ENCODE peak calls at places on chromosomes 13 and 19, in ten cellular contexts. One of them, this sample, is unnamed.

GRCh38 chr19:55350620-55351315 is 3.8 kb downstream of the COX6B2 start:
- DNase-seq in astrocyte of the spinal cord: no peak
- DNase-seq in WTC11: no peak
- DNase-seq in MM.1S: no peak
- DNase-seq in HFF-Myc: no peak
- DNase-seq in CD8-positive, alpha-beta T cell: no peak
- DNase-seq in neural crest cell: no peak
- DNase-seq in AG04450: no peak
- DNase-seq in mesothelial cell of epicardium: no peak
- DNase-seq in Calu3: no peak
- DNase-seq in this sample: no peak

GRCh38 chr19:35056513-35057063 is 15.1 kb downstream of the HPN start:
- DNase-seq in AG04450: no peak
- DNase-seq in mesothelial cell of epicardium: no peak
- DNase-seq in WTC11: no peak
- DNase-seq in neural crest cell: no peak
- DNase-seq in CD8-positive, alpha-beta T cell: no peak
- DNase-seq in MM.1S: no peak
- DNase-seq in HFF-Myc: no peak
- DNase-seq in Calu3: no peak
- DNase-seq in astrocyte of the spinal cord: no peak
- DNase-seq in this sample: no peak

GRCh38 chr13:39321578-39321977 is 281.4 kb downstream of the LHFPL6 start:
- DNase-seq in neural crest cell: no peak
- DNase-seq in WTC11: no peak
- DNase-seq in Calu3: no peak
- DNase-seq in AG04450: no peak
- DNase-seq in CD8-positive, alpha-beta T cell: no peak
- DNase-seq in MM.1S: no peak
- DNase-seq in HFF-Myc: no peak
- DNase-seq in mesothelial cell of epicardium: no peak
- DNase-seq in astrocyte of the spinal cord: no peak
- DNase-seq in this sample: peak

GRCh38 chr19:35336166-35336955 is 7.4 kb downstream of the CD22 start:
- DNase-seq in CD8-positive, alpha-beta T cell: no peak
- DNase-seq in Calu3: no peak
- DNase-seq in neural crest cell: no peak
- DNase-seq in MM.1S: no peak
- DNase-seq in astrocyte of the spinal cord: no peak
- DNase-seq in WTC11: no peak
- DNase-seq in HFF-Myc: no peak
- DNase-seq in AG04450: no peak
- DNase-seq in mesothelial cell of epicardium: no peak
- DNase-seq in this sample: peak

GRCh38 chr19:17322854-17323253 is 11.8 kb downstream of the ANO8 start:
- DNase-seq in astrocyte of the spinal cord: no peak
- DNase-seq in CD8-positive, alpha-beta T cell: no peak
- DNase-seq in Calu3: no peak
- DNase-seq in AG04450: no peak
- DNase-seq in mesothelial cell of epicardium: no peak
- DNase-seq in MM.1S: no peak
- DNase-seq in neural crest cell: no peak
- DNase-seq in HFF-Myc: no peak
- DNase-seq in WTC11: no peak
- DNase-seq in this sample: no peak

GRCh38 chr19:50785329-50785922 is 4.8 kb upstream of the ACP4 start:
- DNase-seq in CD8-positive, alpha-beta T cell: no peak
- DNase-seq in AG04450: no peak
- DNase-seq in Calu3: no peak
- DNase-seq in mesothelial cell of epicardium: no peak
- DNase-seq in MM.1S: no peak
- DNase-seq in WTC11: no peak
- DNase-seq in astrocyte of the spinal cord: no peak
- DNase-seq in HFF-Myc: no peak
- DNase-seq in neural crest cell: no peak
- DNase-seq in this sample: no peak

GRCh38 chr19:9711815-9712214 is 36.9 kb upstream of the ZNF562 start:
- DNase-seq in CD8-positive, alpha-beta T cell: no peak
- DNase-seq in WTC11: no peak
- DNase-seq in Calu3: no peak
- DNase-seq in neural crest cell: no peak
- DNase-seq in mesothelial cell of epicardium: no peak
- DNase-seq in HFF-Myc: no peak
- DNase-seq in MM.1S: no peak
- DNase-seq in AG04450: no peak
- DNase-seq in astrocyte of the spinal cord: no peak
- DNase-seq in this sample: no peak

GRCh38 chr19:3931041-3931440 is 1.8 kb upstream of the NMRK2 start:
- DNase-seq in WTC11: no peak
- DNase-seq in Calu3: peak
- DNase-seq in CD8-positive, alpha-beta T cell: no peak
- DNase-seq in MM.1S: no peak
- DNase-seq in neural crest cell: no peak
- DNase-seq in mesothelial cell of epicardium: no peak
- DNase-seq in AG04450: no peak
- DNase-seq in HFF-Myc: no peak
- DNase-seq in astrocyte of the spinal cord: no peak
- DNase-seq in this sample: peak

GRCh38 chr13:113996912-113997745 is 23.3 kb upstream of the C13orf46 start:
- DNase-seq in neural crest cell: no peak
- DNase-seq in MM.1S: no peak
- DNase-seq in WTC11: no peak
- DNase-seq in Calu3: no peak
- DNase-seq in astrocyte of the spinal cord: no peak
- DNase-seq in HFF-Myc: no peak
- DNase-seq in mesothelial cell of epicardium: no peak
- DNase-seq in CD8-positive, alpha-beta T cell: no peak
- DNase-seq in AG04450: no peak
- DNase-seq in this sample: no peak

GRCh38 chr13:99995503-99996176 is 14.1 kb downstream of the ZIC2 start:
- DNase-seq in Calu3: no peak
- DNase-seq in WTC11: no peak
- DNase-seq in HFF-Myc: no peak
- DNase-seq in neural crest cell: no peak
- DNase-seq in CD8-positive, alpha-beta T cell: no peak
- DNase-seq in astrocyte of the spinal cord: peak
- DNase-seq in MM.1S: no peak
- DNase-seq in AG04450: no peak
- DNase-seq in mesothelial cell of epicardium: no peak
- DNase-seq in this sample: no peak

GRCh38 chr13:30645629-30646028 is 27.9 kb downstream of the USPL1 start:
- DNase-seq in MM.1S: no peak
- DNase-seq in neural crest cell: no peak
- DNase-seq in Calu3: no peak
- DNase-seq in CD8-positive, alpha-beta T cell: no peak
- DNase-seq in WTC11: no peak
- DNase-seq in mesothelial cell of epicardium: no peak
- DNase-seq in HFF-Myc: no peak
- DNase-seq in astrocyte of the spinal cord: no peak
- DNase-seq in AG04450: no peak
- DNase-seq in this sample: no peak

GRCh38 chr13:74768521-74769090 is 634.4 kb upstream of the KLF12 start:
- DNase-seq in neural crest cell: no peak
- DNase-seq in MM.1S: no peak
- DNase-seq in AG04450: no peak
- DNase-seq in Calu3: no peak
- DNase-seq in CD8-positive, alpha-beta T cell: no peak
- DNase-seq in astrocyte of the spinal cord: peak
- DNase-seq in mesothelial cell of epicardium: no peak
- DNase-seq in WTC11: no peak
- DNase-seq in HFF-Myc: no peak
- DNase-seq in this sample: no peak

GRCh38 chr19:54254195-54254906 is 2.7 kb downstream of the LILRB5 start:
- DNase-seq in HFF-Myc: no peak
- DNase-seq in astrocyte of the spinal cord: no peak
- DNase-seq in WTC11: no peak
- DNase-seq in AG04450: no peak
- DNase-seq in CD8-positive, alpha-beta T cell: no peak
- DNase-seq in neural crest cell: no peak
- DNase-seq in Calu3: no peak
- DNase-seq in mesothelial cell of epicardium: no peak
- DNase-seq in MM.1S: no peak
- DNase-seq in this sample: no peak

GRCh38 chr13:37138169-37138568 is 32.7 kb upstream of the CSNK1A1L start:
- DNase-seq in Calu3: no peak
- DNase-seq in WTC11: peak
- DNase-seq in MM.1S: no peak
- DNase-seq in neural crest cell: no peak
- DNase-seq in astrocyte of the spinal cord: no peak
- DNase-seq in HFF-Myc: no peak
- DNase-seq in CD8-positive, alpha-beta T cell: no peak
- DNase-seq in mesothelial cell of epicardium: no peak
- DNase-seq in AG04450: no peak
- DNase-seq in this sample: no peak
- TF ChIP-seq CTCF in Calu3: no peak
- TF ChIP-seq CTCF in WTC11: no peak
- TF ChIP-seq CTCF in MM.1S: no peak
- TF ChIP-seq CTCF in neural crest cell: peak
- TF ChIP-seq CTCF in astrocyte of the spinal cord: peak
- TF ChIP-seq CTCF in HFF-Myc: peak
- TF ChIP-seq CTCF in CD8-positive, alpha-beta T cell: no peak
- TF ChIP-seq CTCF in mesothelial cell of epicardium: no peak
- TF ChIP-seq CTCF in AG04450: peak
- TF ChIP-seq CTCF in this sample: no peak

GRCh38 chr19:46737275-46737654 is 8.6 kb upstream of the FKRP start:
- DNase-seq in HFF-Myc: no peak
- DNase-seq in CD8-positive, alpha-beta T cell: no peak
- DNase-seq in mesothelial cell of epicardium: no peak
- DNase-seq in Calu3: no peak
- DNase-seq in neural crest cell: no peak
- DNase-seq in AG04450: no peak
- DNase-seq in WTC11: no peak
- DNase-seq in MM.1S: no peak
- DNase-seq in astrocyte of the spinal cord: no peak
- DNase-seq in this sample: no peak

GRCh38 chr19:46736544-46737274 is 9.1 kb upstream of the FKRP start:
- DNase-seq in neural crest cell: no peak
- DNase-seq in Calu3: no peak
- DNase-seq in CD8-positive, alpha-beta T cell: no peak
- DNase-seq in HFF-Myc: no peak
- DNase-seq in AG04450: no peak
- DNase-seq in MM.1S: no peak
- DNase-seq in astrocyte of the spinal cord: no peak
- DNase-seq in mesothelial cell of epicardium: no peak
- DNase-seq in WTC11: no peak
- DNase-seq in this sample: peak

GRCh38 chr19:46741447-46741846 is 4.4 kb upstream of the FKRP start:
- DNase-seq in WTC11: no peak
- DNase-seq in neural crest cell: no peak
- DNase-seq in AG04450: no peak
- DNase-seq in Calu3: no peak
- DNase-seq in MM.1S: no peak
- DNase-seq in astrocyte of the spinal cord: no peak
- DNase-seq in HFF-Myc: no peak
- DNase-seq in CD8-positive, alpha-beta T cell: no peak
- DNase-seq in mesothelial cell of epicardium: no peak
- DNase-seq in this sample: no peak

GRCh38 chr19:46739290-46739771 is 6.5 kb upstream of the FKRP start:
- DNase-seq in Calu3: no peak
- DNase-seq in AG04450: no peak
- DNase-seq in neural crest cell: no peak
- DNase-seq in HFF-Myc: no peak
- DNase-seq in MM.1S: no peak
- DNase-seq in astrocyte of the spinal cord: no peak
- DNase-seq in WTC11: no peak
- DNase-seq in CD8-positive, alpha-beta T cell: no peak
- DNase-seq in mesothelial cell of epicardium: no peak
- DNase-seq in this sample: peak

GRCh38 chr19:46737761-46738171 is 8.1 kb upstream of the FKRP start:
- DNase-seq in WTC11: no peak
- DNase-seq in astrocyte of the spinal cord: no peak
- DNase-seq in AG04450: no peak
- DNase-seq in Calu3: no peak
- DNase-seq in CD8-positive, alpha-beta T cell: no peak
- DNase-seq in HFF-Myc: no peak
- DNase-seq in neural crest cell: no peak
- DNase-seq in mesothelial cell of epicardium: no peak
- DNase-seq in MM.1S: no peak
- DNase-seq in this sample: no peak
- TF ChIP-seq CTCF in WTC11: no peak
- TF ChIP-seq CTCF in astrocyte of the spinal cord: no peak
- TF ChIP-seq CTCF in AG04450: no peak
- TF ChIP-seq CTCF in Calu3: no peak
- TF ChIP-seq CTCF in CD8-positive, alpha-beta T cell: no peak
- TF ChIP-seq CTCF in HFF-Myc: no peak
- TF ChIP-seq CTCF in neural crest cell: no peak
- TF ChIP-seq CTCF in mesothelial cell of epicardium: no peak
- TF ChIP-seq CTCF in MM.1S: no peak
- TF ChIP-seq CTCF in this sample: no peak

GRCh38 chr13:70523622-70524021 is 415.4 kb upstream of the KLHL1 start:
- DNase-seq in MM.1S: no peak
- DNase-seq in CD8-positive, alpha-beta T cell: no peak
- DNase-seq in neural crest cell: no peak
- DNase-seq in astrocyte of the spinal cord: peak
- DNase-seq in AG04450: no peak
- DNase-seq in HFF-Myc: no peak
- DNase-seq in mesothelial cell of epicardium: no peak
- DNase-seq in WTC11: no peak
- DNase-seq in Calu3: no peak
- DNase-seq in this sample: no peak

DNA sequence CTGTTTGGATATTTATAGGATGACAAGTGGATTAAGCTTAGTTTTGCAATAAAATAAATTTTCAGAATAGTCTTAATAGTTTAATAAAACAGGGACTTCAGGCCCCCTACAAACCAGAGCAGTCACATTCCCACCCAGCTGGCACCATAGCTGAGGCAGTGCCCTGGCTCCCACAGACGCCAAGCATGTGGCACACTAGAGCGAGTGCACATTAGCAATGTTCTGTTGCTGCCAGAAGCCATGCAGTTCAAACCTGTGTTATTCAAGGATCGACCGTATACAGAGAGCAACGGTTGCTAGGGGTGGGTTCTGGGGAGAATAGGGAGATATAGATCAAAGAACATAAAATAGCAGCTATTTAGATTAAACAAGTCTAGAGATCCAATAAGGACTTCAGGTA is 419.3 kb upstream of the KLHL1 start:
- DNase-seq in AG04450: no peak
- DNase-seq in CD8-positive, alpha-beta T cell: no peak
- DNase-seq in HFF-Myc: no peak
- DNase-seq in MM.1S: no peak
- DNase-seq in neural crest cell: no peak
- DNase-seq in WTC11: no peak
- DNase-seq in mesothelial cell of epicardium: no peak
- DNase-seq in Calu3: no peak
- DNase-seq in astrocyte of the spinal cord: no peak
- DNase-seq in this sample: no peak
- TF ChIP-seq CTCF in AG04450: no peak
- TF ChIP-seq CTCF in CD8-positive, alpha-beta T cell: no peak
- TF ChIP-seq CTCF in HFF-Myc: no peak
- TF ChIP-seq CTCF in MM.1S: no peak
- TF ChIP-seq CTCF in neural crest cell: no peak
- TF ChIP-seq CTCF in WTC11: no peak
- TF ChIP-seq CTCF in mesothelial cell of epicardium: no peak
- TF ChIP-seq CTCF in Calu3: no peak
- TF ChIP-seq CTCF in astrocyte of the spinal cord: no peak
- TF ChIP-seq CTCF in this sample: no peak

GRCh38 chr19:1261512-1261862 is 7.6 kb upstream of the CIRBP start:
- DNase-seq in Calu3: no peak
- DNase-seq in HFF-Myc: no peak
- DNase-seq in AG04450: no peak
- DNase-seq in CD8-positive, alpha-beta T cell: no peak
- DNase-seq in astrocyte of the spinal cord: no peak
- DNase-seq in neural crest cell: no peak
- DNase-seq in MM.1S: no peak
- DNase-seq in mesothelial cell of epicardium: no peak
- DNase-seq in WTC11: peak
- DNase-seq in this sample: peak
- TF ChIP-seq CTCF in Calu3: no peak
- TF ChIP-seq CTCF in HFF-Myc: no peak
- TF ChIP-seq CTCF in AG04450: peak
- TF ChIP-seq CTCF in CD8-positive, alpha-beta T cell: no peak
- TF ChIP-seq CTCF in astrocyte of the spinal cord: no peak
- TF ChIP-seq CTCF in neural crest cell: peak
- TF ChIP-seq CTCF in MM.1S: peak
- TF ChIP-seq CTCF in mesothelial cell of epicardium: peak
- TF ChIP-seq CTCF in WTC11: no peak
- TF ChIP-seq CTCF in this sample: no peak

This sample was measured in heart left ventricle.